ENCODE peak calls at places on chromosomes 13 and 19, in six cellular contexts. M is NCI-H69; Y is AG10803; Q is foreskin fibroblast; F is activated naive CD4-positive, alpha-beta T cell; E is fibroblast of mammary gland. N is an unnamed sample.

GRCh38 chr13:60019119-60019993 is 144.4 kb downstream of the DIAPH3 start:
- DNase-seq in M (no peak), E (peak), Y (peak), F (no peak), Q (no peak), N (no peak)

GRCh38 chr13:102309110-102309509 is 92.7 kb downstream of the FGF14 start:
- DNase-seq in F (no peak), Y (no peak), E (no peak), M (peak), Q (no peak), N (no peak)

GRCh38 chr19:19105365-19106060 is 32.8 kb downstream of the TMEM161A start:
- DNase-seq in F (no peak), M (peak), E (peak), Q (peak), Y (peak), N (peak)

GRCh38 chr19:51071006-51071405 is 6.1 kb upstream of the KLK13 start:
- DNase-seq in F (no peak), M (peak), E (no peak), Y (no peak), Q (no peak), N (no peak)

GRCh38 chr19:38734426-38735256 is 9.6 kb downstream of the CAPN12 start:
- DNase-seq in Q (no peak), M (peak), Y (peak), F (peak), E (no peak), N (peak)

GRCh38 chr19:48497728-48498575 is 13.7 kb downstream of the LMTK3 start:
- DNase-seq in F (no peak), E (no peak), M (no peak), Y (no peak), Q (no peak), N (no peak)

GRCh38 chr13:42377640-42378382 is 105.9 kb downstream of the AKAP11 start:
- DNase-seq in E (no peak), Q (no peak), F (no peak), Y (no peak), M (peak), N (no peak)

GRCh38 chr13:42000836-42001235 is 39.9 kb upstream of the VWA8 start:
- DNase-seq in M (no peak), E (no peak), Y (peak), F (no peak), Q (no peak), N (no peak)

GRCh38 chr13:35818577-35819165 is 312.5 kb downstream of the DCLK1 start:
- DNase-seq in Q (no peak), Y (peak), F (no peak), E (peak), M (peak), N (peak)

GRCh38 chr19:18401580-18402112 is 4.2 kb upstream of the LRRC25 start:
- DNase-seq in E (peak), Q (peak), F (no peak), M (peak), Y (peak), N (peak)

GRCh38 chr19:48819366-48819816 is 8.6 kb upstream of the BCAT2 start:
- DNase-seq in Y (peak), E (peak), M (peak), F (no peak), Q (peak), N (peak)

GRCh38 chr19:58350871-58351557 is 2.3 kb downstream of the A1BG start:
- DNase-seq in M (no peak), F (no peak), E (no peak), Y (no peak), Q (no peak), N (no peak)

GRCh38 chr13:23488442-23488841 is 54.9 kb upstream of the SACS start:
- DNase-seq in Y (peak), E (no peak), M (no peak), Q (no peak), F (no peak), N (no peak)

GRCh38 chr13:101736551-101736950 is 284.1 kb downstream of the ITGBL1 start:
- DNase-seq in Q (no peak), E (no peak), Y (no peak), F (no peak), M (peak), N (no peak)

GRCh38 chr19:6260912-6261636 is 18.7 kb downstream of the MLLT1 start:
- DNase-seq in Q (no peak), F (peak), Y (no peak), E (peak), M (peak), N (peak)

GRCh38 chr19:10565028-10565566 is 713 bp downstream of the KRI1 start:
- DNase-seq in M (peak), F (peak), Q (no peak), E (peak), Y (peak), N (peak)

GRCh38 chr13:99439048-99439447 is 62.2 kb upstream of the TM9SF2 start:
- DNase-seq in E (no peak), M (peak), Q (no peak), Y (no peak), F (no peak), N (no peak)

GRCh38 chr19:18389736-18390074 is 3.7 kb downstream of the GDF15 start:
- DNase-seq in M (no peak), Y (no peak), F (no peak), E (no peak), Q (no peak), N (no peak)

GRCh38 chr19:17075860-17076538 is 422 bp downstream of the MYO9B start:
- DNase-seq in M (peak), F (peak), Q (no peak), E (peak), Y (no peak), N (peak)

GRCh38 chr19:29714953-29715694 is at the start of gene C19orf12:
- DNase-seq in E (peak), M (peak), Q (peak), F (peak), Y (peak), N (peak)

GRCh38 chr19:51093510-51094345 is 11.0 kb upstream of the KLK14 start:
- DNase-seq in E (no peak), M (no peak), Y (no peak), Q (no peak), F (no peak), N (no peak)

GRCh38 chr19:14517446-14517839 is 754 bp downstream of the DNAJB1 start:
- DNase-seq in Y (peak), Q (no peak), M (no peak), F (no peak), E (no peak), N (no peak)